ENCODE peak calls at places on chromosomes 1 and 21, in seven cellular contexts. W is GM23338, F is MM.1S, I is neural progenitor cell, O is SK-N-SH, Q is GM23248, H is hepatocyte. J is an unnamed sample.

GRCh38 chr1:185244015-185244747 is 72.9 kb downstream of the IVNS1ABP start:
- DNase-seq in W (no peak), F (no peak), I (no peak), O (no peak), Q (peak), H (no peak), J (peak)

GRCh38 chr1:13965770-13966398 is 265.9 kb downstream of the PRDM2 start:
- DNase-seq in W (peak), F (peak), I (peak), O (peak), Q (peak), H (peak), J (peak)

GRCh38 chr21:45493401-45494001 is 48.7 kb downstream of the SLC19A1 start:
- DNase-seq in W (no peak), F (no peak), I (no peak), O (no peak), Q (no peak), H (no peak), J (no peak)

GRCh38 chr21:44402323-44403105 is 49.1 kb downstream of the TRPM2 start:
- DNase-seq in W (no peak), F (no peak), I (no peak), O (peak), Q (no peak), H (no peak), J (no peak)

GRCh38 chr1:182120411-182121258 is 59.1 kb upstream of the ZNF648 start:
- DNase-seq in W (no peak), F (no peak), I (no peak), O (no peak), Q (no peak), H (no peak), J (peak)

GRCh38 chr1:153627797-153628626 is at the start of gene S100A1:
- DNase-seq in W (no peak), F (no peak), I (no peak), O (no peak), Q (no peak), H (no peak), J (no peak)

GRCh38 chr21:42388740-42389448 is 7.0 kb downstream of the TMPRSS3 start:
- DNase-seq in W (peak), F (peak), I (no peak), O (no peak), Q (no peak), H (no peak), J (no peak)

GRCh38 chr1:9903801-9904527 is 6.1 kb downstream of the CTNNBIP1 start:
- DNase-seq in W (no peak), F (no peak), I (no peak), O (no peak), Q (no peak), H (no peak), J (no peak)

GRCh38 chr1:94027735-94028515 is 93.0 kb downstream of the ABCA4 start:
- DNase-seq in W (no peak), F (no peak), I (no peak), O (no peak), Q (no peak), H (peak), J (no peak)

GRCh38 chr1:201593200-201593828 is 54.4 kb downstream of the NAV1 start:
- DNase-seq in W (no peak), F (no peak), I (no peak), O (peak), Q (peak), H (peak), J (peak)

GRCh38 chr21:45465105-45465504 is 60.1 kb downstream of the COL18A1 start:
- DNase-seq in W (no peak), F (peak), I (no peak), O (no peak), Q (no peak), H (no peak), J (no peak)

GRCh38 chr21:31482460-31482859 is 138.4 kb upstream of the TIAM1 start:
- DNase-seq in W (no peak), F (no peak), I (no peak), O (no peak), Q (no peak), H (no peak), J (no peak)

GRCh38 chr1:53060580-53060979 is 1.4 kb upstream of the PODN start:
- DNase-seq in W (no peak), F (no peak), I (no peak), O (no peak), Q (peak), H (no peak), J (no peak)

DNA sequence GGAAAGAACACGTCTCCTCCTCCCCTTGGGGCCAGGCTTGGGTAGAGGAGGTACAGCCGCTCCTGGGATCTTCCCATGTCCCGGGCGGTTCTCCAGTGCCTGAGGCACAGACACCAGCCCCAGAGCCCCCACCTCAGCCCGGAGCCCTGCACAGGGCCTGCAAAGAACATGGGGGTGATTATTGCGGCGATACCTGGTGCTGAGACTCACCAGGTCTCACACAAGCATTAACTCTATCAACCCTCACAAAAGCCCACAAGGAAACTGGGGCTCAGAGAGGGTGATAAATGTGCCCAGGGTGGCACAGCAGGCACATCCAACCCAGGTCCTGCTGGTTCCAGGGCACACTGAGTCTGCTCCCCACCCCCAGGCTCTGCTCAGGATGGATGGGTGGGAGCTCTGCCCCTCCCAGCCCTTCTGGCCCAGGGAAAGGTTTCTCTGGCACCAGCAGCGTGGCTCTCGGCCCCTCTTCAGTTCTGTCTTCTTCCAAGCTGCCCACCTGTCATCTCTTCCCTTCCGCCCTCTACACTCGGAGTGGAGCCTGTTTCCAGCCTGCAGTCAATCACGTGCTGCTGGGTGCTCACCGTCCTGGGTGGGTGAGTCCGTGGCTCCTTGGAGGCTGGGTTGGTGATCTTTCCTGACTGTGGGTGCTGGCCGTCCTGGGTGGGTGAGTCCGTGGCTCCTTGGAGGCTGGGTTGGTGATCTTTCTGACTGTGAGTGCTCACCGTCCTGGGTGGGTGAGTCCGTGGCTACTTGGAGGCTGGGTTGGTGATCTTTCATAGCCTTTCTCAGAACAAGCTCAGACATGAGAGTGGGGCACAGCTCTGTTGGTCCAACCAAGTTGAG is 53.6 kb upstream of the AJAP1 start:
- DNase-seq in W (no peak), F (no peak), I (peak), O (no peak), Q (no peak), H (no peak), J (no peak)
- TF ChIP-seq EZH2phosphoT487 in W (no peak), F (no peak), I (no peak), O (no peak), Q (no peak), H (no peak), J (no peak)

GRCh38 chr1:32249831-32250525 is 1.1 kb upstream of the LCK start:
- DNase-seq in W (no peak), F (peak), I (no peak), O (no peak), Q (no peak), H (peak), J (no peak)
- H2AFZ ChIP-seq in W (peak), F (peak), I (no peak), O (no peak), Q (no peak), H (no peak), J (no peak)

DNA sequence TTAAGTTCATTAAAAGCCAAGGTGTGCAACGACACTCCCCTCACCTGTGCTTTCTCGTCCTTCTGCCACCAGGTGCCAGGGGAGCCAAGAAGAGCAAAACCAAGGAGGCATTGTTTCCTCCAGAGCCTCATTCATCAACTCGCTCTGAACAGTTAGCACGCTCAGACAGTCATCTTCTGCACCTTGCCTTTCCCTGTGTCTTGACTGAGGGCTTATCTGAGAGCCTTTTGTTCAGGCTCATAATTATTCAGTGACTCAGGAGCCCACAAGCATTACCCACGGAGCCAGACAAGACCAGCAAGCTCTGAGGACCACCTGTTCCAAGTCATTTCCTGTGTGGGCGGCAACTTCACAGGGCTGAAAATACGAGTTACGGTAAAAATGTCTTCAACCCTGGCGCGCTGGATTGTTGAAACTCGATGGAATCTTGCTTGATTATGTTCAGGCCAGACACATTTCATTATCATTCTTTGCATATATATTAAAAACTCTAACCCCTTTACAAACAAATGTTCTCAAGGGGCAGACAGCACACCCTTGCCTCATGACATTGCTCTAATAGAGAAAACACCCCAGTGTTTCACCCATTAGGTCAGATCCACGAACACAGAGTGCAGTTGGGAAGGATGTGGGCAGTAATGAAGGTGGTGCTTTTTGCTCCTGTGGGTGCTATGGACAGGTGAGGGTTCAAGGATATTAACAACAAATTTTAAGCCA is 89.7 kb upstream of the RUNX1 start:
- DNase-seq in W (peak), F (no peak), I (no peak), O (no peak), Q (peak), H (peak), J (peak)
- TF ChIP-seq EZH2phosphoT487 in W (no peak), F (no peak), I (no peak), O (no peak), Q (no peak), H (no peak), J (no peak)

DNA sequence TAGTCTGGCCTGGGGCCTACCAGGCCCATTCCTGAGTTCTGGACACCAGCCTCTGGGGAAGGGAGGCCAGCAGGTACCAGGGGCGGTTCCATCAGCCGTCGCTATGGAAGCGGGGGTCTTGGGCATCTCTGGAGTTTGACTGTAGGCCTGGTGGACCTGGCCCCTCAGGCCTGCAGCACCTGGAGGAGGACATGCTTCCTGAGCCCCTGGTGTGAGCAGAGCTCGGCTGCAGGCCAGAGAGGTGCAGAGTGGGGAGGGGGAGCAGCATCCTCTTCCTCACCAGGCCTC is 7.8 kb downstream of the MYBPH start:
- DNase-seq in W (no peak), F (no peak), I (no peak), O (no peak), Q (no peak), H (no peak), J (no peak)
- H2AFZ ChIP-seq in W (no peak), F (no peak), I (no peak), O (no peak), Q (no peak), H (no peak), J (no peak)

DNA sequence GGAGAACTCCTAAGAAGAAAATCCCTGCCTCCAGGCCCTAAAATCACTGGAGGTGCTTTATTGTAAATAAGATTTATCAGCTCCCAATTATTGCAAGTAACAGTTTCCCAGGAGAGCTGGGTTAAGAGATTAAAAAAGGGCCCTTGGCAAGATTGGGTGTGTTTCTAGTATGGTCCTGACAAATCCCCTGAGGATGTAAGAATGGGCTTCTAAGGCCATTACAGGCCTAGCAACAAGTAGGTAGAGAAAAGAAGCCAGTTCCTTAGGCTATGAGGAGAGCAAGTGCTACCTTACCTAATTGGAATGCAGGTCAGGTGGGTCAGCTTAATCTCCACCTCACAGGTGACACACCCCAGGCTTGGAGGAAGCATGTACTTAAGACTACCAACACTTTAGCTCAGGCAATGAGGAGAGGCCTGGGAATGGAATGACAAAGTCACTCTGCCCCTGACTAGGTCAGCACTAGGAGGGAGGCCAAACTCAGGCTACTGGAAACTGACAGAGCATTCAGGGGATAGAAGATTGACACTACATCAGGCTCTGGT is 6.8 kb upstream of the OTUD7B start:
- DNase-seq in W (peak), F (no peak), I (no peak), O (no peak), Q (no peak), H (peak), J (peak)
- TF ChIP-seq EZH2phosphoT487 in W (no peak), F (no peak), I (no peak), O (no peak), Q (no peak), H (no peak), J (no peak)

GRCh38 chr1:177230228-177231016 is 59.7 kb downstream of the BRINP2 start:
- DNase-seq in W (no peak), F (no peak), I (no peak), O (no peak), Q (no peak), H (no peak), J (no peak)

GRCh38 chr1:177223359-177223758 is 52.6 kb downstream of the BRINP2 start:
- DNase-seq in W (no peak), F (no peak), I (no peak), O (no peak), Q (no peak), H (no peak), J (no peak)

GRCh38 chr1:177229781-177230180 is 59.0 kb downstream of the BRINP2 start:
- DNase-seq in W (peak), F (no peak), I (no peak), O (no peak), Q (no peak), H (no peak), J (no peak)

GRCh38 chr1:177227978-177228720 is 57.4 kb downstream of the BRINP2 start:
- DNase-seq in W (no peak), F (no peak), I (no peak), O (no peak), Q (no peak), H (no peak), J (no peak)

DNA sequence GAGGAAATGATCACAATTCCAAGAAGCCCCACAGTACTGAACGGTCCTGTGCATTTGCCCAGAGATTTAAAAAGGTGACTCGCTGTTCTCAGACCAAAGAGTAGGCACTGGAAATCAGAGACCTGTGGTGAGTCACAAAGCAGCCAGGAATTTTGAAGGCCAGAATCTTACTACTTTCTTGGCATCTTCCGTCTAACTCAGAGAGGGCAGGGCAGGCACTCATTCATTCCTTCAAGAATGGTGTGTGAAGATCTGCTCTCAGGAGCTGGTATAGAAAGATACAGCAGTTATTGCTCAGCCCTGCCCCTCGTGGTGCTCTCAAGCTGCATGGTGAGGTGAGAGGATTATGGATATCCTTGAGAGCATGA is 57.9 kb downstream of the BRINP2 start:
- DNase-seq in W (no peak), F (no peak), I (no peak), O (no peak), Q (peak), H (no peak), J (peak)
- H2AFZ ChIP-seq in W (no peak), F (no peak), I (no peak), O (no peak), Q (no peak), H (no peak), J (peak)